ENCODE peak calls at places on chromosomes 16 and 17, in nine cellular contexts. One of them, this sample, is unnamed.

GRCh38 chr17:49209061-49209571 is 1.3 kb downstream of the GNGT2 start:
- DNase-seq in Peyer's patch: no peak
- DNase-seq in GM13977: no peak
- DNase-seq in Caki2: no peak
- DNase-seq in stimulated activated CD8-positive, alpha-beta memory T cell treated with anti-CD3 and anti-CD28 coated beads, Interleukin-7, amount 100 ng/mL, for 24 hours: no peak
- DNase-seq in tibial artery: no peak
- DNase-seq in cerebellum: no peak
- DNase-seq in GF-D8: no peak
- DNase-seq in aorta: no peak
- DNase-seq in this sample: no peak

GRCh38 chr16:14629612-14629918 is 495 bp downstream of the PARN start:
- DNase-seq in Peyer's patch: no peak
- DNase-seq in GM13977: no peak
- DNase-seq in Caki2: no peak
- DNase-seq in stimulated activated CD8-positive, alpha-beta memory T cell treated with anti-CD3 and anti-CD28 coated beads, Interleukin-7, amount 100 ng/mL, for 24 hours: no peak
- DNase-seq in tibial artery: no peak
- DNase-seq in cerebellum: no peak
- DNase-seq in GF-D8: no peak
- DNase-seq in aorta: no peak
- DNase-seq in this sample: no peak

GRCh38 chr16:57377080-57377841 is 5.0 kb downstream of the CX3CL1 start:
- DNase-seq in Peyer's patch: no peak
- DNase-seq in GM13977: peak
- DNase-seq in Caki2: peak
- DNase-seq in stimulated activated CD8-positive, alpha-beta memory T cell treated with anti-CD3 and anti-CD28 coated beads, Interleukin-7, amount 100 ng/mL, for 24 hours: no peak
- DNase-seq in tibial artery: no peak
- DNase-seq in cerebellum: no peak
- DNase-seq in GF-D8: no peak
- DNase-seq in aorta: peak
- DNase-seq in this sample: no peak

GRCh38 chr17:63658366-63658765 is 36.1 kb downstream of the MAP3K3 start:
- DNase-seq in Peyer's patch: no peak
- DNase-seq in GM13977: no peak
- DNase-seq in Caki2: no peak
- DNase-seq in stimulated activated CD8-positive, alpha-beta memory T cell treated with anti-CD3 and anti-CD28 coated beads, Interleukin-7, amount 100 ng/mL, for 24 hours: no peak
- DNase-seq in tibial artery: no peak
- DNase-seq in cerebellum: no peak
- DNase-seq in GF-D8: no peak
- DNase-seq in aorta: no peak
- DNase-seq in this sample: no peak

GRCh38 chr16:49503242-49504022 is 129.8 kb downstream of the C16orf78 start:
- DNase-seq in Peyer's patch: peak
- DNase-seq in GM13977: no peak
- DNase-seq in Caki2: no peak
- DNase-seq in stimulated activated CD8-positive, alpha-beta memory T cell treated with anti-CD3 and anti-CD28 coated beads, Interleukin-7, amount 100 ng/mL, for 24 hours: no peak
- DNase-seq in tibial artery: peak
- DNase-seq in cerebellum: no peak
- DNase-seq in GF-D8: peak
- DNase-seq in aorta: peak
- DNase-seq in this sample: no peak

GRCh38 chr17:75927286-75927922 is 13.4 kb downstream of the FBF1 start:
- DNase-seq in Peyer's patch: no peak
- DNase-seq in GM13977: peak
- DNase-seq in Caki2: no peak
- DNase-seq in stimulated activated CD8-positive, alpha-beta memory T cell treated with anti-CD3 and anti-CD28 coated beads, Interleukin-7, amount 100 ng/mL, for 24 hours: no peak
- DNase-seq in tibial artery: no peak
- DNase-seq in cerebellum: no peak
- DNase-seq in GF-D8: no peak
- DNase-seq in aorta: peak
- DNase-seq in this sample: no peak

GRCh38 chr17:62802531-62803205 is 5.4 kb downstream of the MARCHF10 start:
- DNase-seq in Peyer's patch: no peak
- DNase-seq in GM13977: no peak
- DNase-seq in Caki2: peak
- DNase-seq in stimulated activated CD8-positive, alpha-beta memory T cell treated with anti-CD3 and anti-CD28 coated beads, Interleukin-7, amount 100 ng/mL, for 24 hours: no peak
- DNase-seq in tibial artery: no peak
- DNase-seq in cerebellum: no peak
- DNase-seq in GF-D8: no peak
- DNase-seq in aorta: no peak
- DNase-seq in this sample: no peak

GRCh38 chr16:3906363-3906762 is 25.9 kb upstream of the CREBBP start:
- DNase-seq in Peyer's patch: no peak
- DNase-seq in GM13977: no peak
- DNase-seq in Caki2: no peak
- DNase-seq in stimulated activated CD8-positive, alpha-beta memory T cell treated with anti-CD3 and anti-CD28 coated beads, Interleukin-7, amount 100 ng/mL, for 24 hours: no peak
- DNase-seq in tibial artery: no peak
- DNase-seq in cerebellum: no peak
- DNase-seq in GF-D8: no peak
- DNase-seq in aorta: no peak
- DNase-seq in this sample: no peak

This sample was measured in NCI-H226.